ENCODE peak calls at places on chromosomes 2 and 18, in six cellular contexts. R is chondrocyte; O is NCI-H187; L is left lung; Y is activated naive CD4-positive, alpha-beta T cell; D is activated CD4-positive, alpha-beta T cell treated with anti-CD3 and anti-CD28 coated beads, Interleukin-2, amount 10 ng/mL, durations not matched to agents 7 days and 5 days. K is an unnamed sample.

GRCh38 chr2:171141320-171141719 is 19.4 kb downstream of the TLK1 start:
- DNase-seq in R (no peak), O (no peak), L (no peak), Y (no peak), D (no peak), K (no peak)

GRCh38 chr2:216698895-216699294 is 3.5 kb upstream of the IGFBP5 start:
- DNase-seq in R (no peak), O (peak), L (no peak), Y (no peak), D (peak), K (peak)

GRCh38 chr2:221389909-221390308 is 182.2 kb downstream of the EPHA4 start:
- DNase-seq in R (no peak), O (no peak), L (no peak), Y (no peak), D (no peak), K (peak)

GRCh38 chr2:23707096-23707495 is 219.8 kb downstream of the ATAD2B start:
- DNase-seq in R (no peak), O (no peak), L (no peak), Y (no peak), D (no peak), K (no peak)

GRCh38 chr18:76412010-76412817 is 82.8 kb downstream of the ZNF516 start:
- DNase-seq in R (no peak), O (no peak), L (no peak), Y (no peak), D (no peak), K (peak)

GRCh38 chr2:240386321-240386720 is 49.1 kb upstream of the GPC1 start:
- DNase-seq in R (peak), O (no peak), L (no peak), Y (no peak), D (no peak), K (no peak)

GRCh38 chr2:134399096-134399495 is 145.2 kb downstream of the MGAT5 start:
- DNase-seq in R (no peak), O (no peak), L (no peak), Y (no peak), D (no peak), K (no peak)

GRCh38 chr2:8593239-8593638 is 88.6 kb upstream of the ID2 start:
- DNase-seq in R (no peak), O (no peak), L (no peak), Y (no peak), D (no peak), K (no peak)

GRCh38 chr2:192500550-192501200 is 305.9 kb upstream of the TMEFF2 start:
- DNase-seq in R (no peak), O (no peak), L (no peak), Y (no peak), D (no peak), K (peak)

GRCh38 chr2:46909771-46910419 is 5.7 kb downstream of the MCFD2 start:
- DNase-seq in R (no peak), O (no peak), L (peak), Y (no peak), D (peak), K (no peak)

GRCh38 chr18:77035380-77035779 is 97.2 kb downstream of the MBP start:
- DNase-seq in R (no peak), O (no peak), L (no peak), Y (no peak), D (no peak), K (peak)

GRCh38 chr2:219419331-219420197 is 1.4 kb downstream of the DES start:
- DNase-seq in R (no peak), O (no peak), L (no peak), Y (no peak), D (no peak), K (no peak)

GRCh38 chr2:240520974-240521350 is 36.8 kb downstream of the ANKMY1 start:
- DNase-seq in R (no peak), O (no peak), L (no peak), Y (no peak), D (no peak), K (no peak)

GRCh38 chr2:85095094-85095493 is 38.1 kb upstream of the TCF7L1 start:
- DNase-seq in R (no peak), O (no peak), L (no peak), Y (no peak), D (no peak), K (no peak)

GRCh38 chr2:146489386-146489785 is 1355.4 kb upstream of the ACVR2A start:
- DNase-seq in R (no peak), O (no peak), L (no peak), Y (no peak), D (no peak), K (no peak)

GRCh38 chr2:241637233-241638062 is at the start of gene ATG4B:
- DNase-seq in R (no peak), O (peak), L (peak), Y (peak), D (peak), K (peak)

GRCh38 chr18:59268722-59269562 is 4.3 kb downstream of the RAX start:
- DNase-seq in R (no peak), O (no peak), L (no peak), Y (no peak), D (peak), K (peak)

GRCh38 chr2:178277741-178278197 is 83.5 kb downstream of the OSBPL6 start:
- DNase-seq in R (no peak), O (no peak), L (no peak), Y (no peak), D (no peak), K (peak)

GRCh38 chr18:48361801-48362200 is 47.4 kb downstream of the ZBTB7C start:
- DNase-seq in R (peak), O (no peak), L (no peak), Y (no peak), D (no peak), K (no peak)

GRCh38 chr2:161223139-161223732 is 63.0 kb downstream of the TANK start:
- DNase-seq in R (no peak), O (no peak), L (no peak), Y (no peak), D (peak), K (peak)

GRCh38 chr2:193502363-193503035 is 1307.8 kb upstream of the TMEFF2 start:
- DNase-seq in R (no peak), O (no peak), L (no peak), Y (no peak), D (no peak), K (no peak)

GRCh38 chr2:159076233-159076632 is 107.8 kb downstream of the TANC1 start:
- DNase-seq in R (no peak), O (no peak), L (no peak), Y (no peak), D (no peak), K (no peak)

GRCh38 chr18:46213295-46213694 is 109.1 kb downstream of the HAUS1 start:
- DNase-seq in R (no peak), O (no peak), L (no peak), Y (no peak), D (no peak), K (no peak)

GRCh38 chr2:191803007-191803406 is 43.9 kb downstream of the CAVIN2 start:
- DNase-seq in R (no peak), O (no peak), L (no peak), Y (no peak), D (no peak), K (no peak)

GRCh38 chr2:70977605-70978205 is 725 bp upstream of the ANKRD53 start:
- DNase-seq in R (no peak), O (no peak), L (no peak), Y (no peak), D (peak), K (peak)

GRCh38 chr2:85712849-85713612 is 18.9 kb downstream of the GNLY start:
- DNase-seq in R (no peak), O (no peak), L (peak), Y (no peak), D (no peak), K (peak)

GRCh38 chr18:33669589-33669988 is 91.6 kb downstream of the ASXL3 start:
- DNase-seq in R (no peak), O (no peak), L (no peak), Y (no peak), D (no peak), K (no peak)

GRCh38 chr2:85019121-85019520 is 48.2 kb downstream of the KCMF1 start:
- DNase-seq in R (no peak), O (no peak), L (no peak), Y (no peak), D (no peak), K (no peak)

GRCh38 chr2:238237441-238237840 is 2.4 kb downstream of the HES6 start:
- DNase-seq in R (peak), O (no peak), L (no peak), Y (no peak), D (no peak), K (no peak)

GRCh38 chr2:71863338-71863737 is 284.3 kb downstream of the CYP26B1 start:
- DNase-seq in R (no peak), O (no peak), L (no peak), Y (no peak), D (no peak), K (peak)

GRCh38 chr2:168853471-168853870 is 36.8 kb downstream of the SPC25 start:
- DNase-seq in R (no peak), O (no peak), L (no peak), Y (no peak), D (no peak), K (no peak)

GRCh38 chr2:8234757-8235374 is 447.0 kb upstream of the ID2 start:
- DNase-seq in R (no peak), O (peak), L (no peak), Y (no peak), D (no peak), K (peak)

GRCh38 chr2:1709970-1710560 is 34.2 kb downstream of the PXDN start:
- DNase-seq in R (no peak), O (no peak), L (no peak), Y (no peak), D (no peak), K (no peak)

GRCh38 chr18:9792565-9793226 is 84.6 kb downstream of the RAB31 start:
- DNase-seq in R (no peak), O (no peak), L (no peak), Y (no peak), D (peak), K (no peak)

GRCh38 chr2:28449489-28450395 is 46.1 kb upstream of the PLB1 start:
- DNase-seq in R (no peak), O (no peak), L (peak), Y (no peak), D (peak), K (peak)

GRCh38 chr2:121155502-121156056 is 129.4 kb downstream of the TFCP2L1 start:
- DNase-seq in R (no peak), O (peak), L (peak), Y (no peak), D (no peak), K (no peak)

GRCh38 chr2:164746713-164747112 is 94.9 kb downstream of the COBLL1 start:
- DNase-seq in R (no peak), O (no peak), L (no peak), Y (no peak), D (no peak), K (peak)

GRCh38 chr2:217351378-217351777 is 491.5 kb upstream of the TNP1 start:
- DNase-seq in R (no peak), O (no peak), L (no peak), Y (no peak), D (no peak), K (no peak)

GRCh38 chr2:85893428-85894258 is 4.9 kb upstream of the ST3GAL5 start:
- DNase-seq in R (no peak), O (no peak), L (no peak), Y (no peak), D (no peak), K (peak)

GRCh38 chr2:233598952-233599351 is 18.5 kb upstream of the UGT1A8 start:
- DNase-seq in R (no peak), O (no peak), L (no peak), Y (no peak), D (no peak), K (no peak)